ENCODE peak calls at places on chromosomes 16 and 17, in ten cellular contexts. One of them, this sample, is unnamed.

GRCh38 chr16:17544785-17545184 is 74.0 kb upstream of the XYLT1 start:
- DNase-seq in mesendoderm: peak
- DNase-seq in MG63: peak
- DNase-seq in hypothalamus: no peak
- DNase-seq in ELR: peak
- DNase-seq in cardiac fibroblast: no peak
- DNase-seq in glomerular endothelial cell: no peak
- DNase-seq in left colon: peak
- DNase-seq in upper lobe of right lung: no peak
- DNase-seq in omental fat pad: no peak
- DNase-seq in this sample: no peak

GRCh38 chr16:78122774-78123315 is 23.4 kb downstream of the WWOX start:
- DNase-seq in mesendoderm: peak
- DNase-seq in MG63: peak
- DNase-seq in hypothalamus: no peak
- DNase-seq in ELR: peak
- DNase-seq in cardiac fibroblast: peak
- DNase-seq in glomerular endothelial cell: peak
- DNase-seq in left colon: no peak
- DNase-seq in upper lobe of right lung: no peak
- DNase-seq in omental fat pad: no peak
- DNase-seq in this sample: peak

GRCh38 chr17:81470944-81471803 is 41.4 kb downstream of the ACTG1 start:
- DNase-seq in mesendoderm: no peak
- DNase-seq in MG63: peak
- DNase-seq in hypothalamus: no peak
- DNase-seq in ELR: peak
- DNase-seq in cardiac fibroblast: peak
- DNase-seq in glomerular endothelial cell: no peak
- DNase-seq in left colon: no peak
- DNase-seq in upper lobe of right lung: no peak
- DNase-seq in omental fat pad: no peak
- DNase-seq in this sample: no peak

GRCh38 chr17:35875439-35876139 is 4.6 kb downstream of the CCL5 start:
- DNase-seq in mesendoderm: no peak
- DNase-seq in MG63: no peak
- DNase-seq in hypothalamus: no peak
- DNase-seq in ELR: no peak
- DNase-seq in cardiac fibroblast: no peak
- DNase-seq in glomerular endothelial cell: no peak
- DNase-seq in left colon: no peak
- DNase-seq in upper lobe of right lung: no peak
- DNase-seq in omental fat pad: no peak
- DNase-seq in this sample: peak

GRCh38 chr16:58028541-58029070 is 3.1 kb downstream of the MMP15 start:
- DNase-seq in mesendoderm: peak
- DNase-seq in MG63: no peak
- DNase-seq in hypothalamus: no peak
- DNase-seq in ELR: no peak
- DNase-seq in cardiac fibroblast: no peak
- DNase-seq in glomerular endothelial cell: no peak
- DNase-seq in left colon: no peak
- DNase-seq in upper lobe of right lung: peak
- DNase-seq in omental fat pad: no peak
- DNase-seq in this sample: peak

GRCh38 chr17:8152112-8152775 is at the start of gene PER1:
- DNase-seq in mesendoderm: peak
- DNase-seq in MG63: peak
- DNase-seq in hypothalamus: peak
- DNase-seq in ELR: peak
- DNase-seq in cardiac fibroblast: peak
- DNase-seq in glomerular endothelial cell: no peak
- DNase-seq in left colon: peak
- DNase-seq in upper lobe of right lung: peak
- DNase-seq in omental fat pad: peak
- DNase-seq in this sample: peak

GRCh38 chr17:48994548-48995331 is 2.4 kb upstream of the IGF2BP1 start:
- DNase-seq in mesendoderm: no peak
- DNase-seq in MG63: no peak
- DNase-seq in hypothalamus: no peak
- DNase-seq in ELR: no peak
- DNase-seq in cardiac fibroblast: no peak
- DNase-seq in glomerular endothelial cell: no peak
- DNase-seq in left colon: no peak
- DNase-seq in upper lobe of right lung: no peak
- DNase-seq in omental fat pad: no peak
- DNase-seq in this sample: no peak

GRCh38 chr17:82602487-82602886 is 45.8 kb downstream of the WDR45B start:
- DNase-seq in mesendoderm: peak
- DNase-seq in MG63: no peak
- DNase-seq in hypothalamus: no peak
- DNase-seq in ELR: no peak
- DNase-seq in cardiac fibroblast: no peak
- DNase-seq in glomerular endothelial cell: no peak
- DNase-seq in left colon: no peak
- DNase-seq in upper lobe of right lung: no peak
- DNase-seq in omental fat pad: no peak
- DNase-seq in this sample: no peak

GRCh38 chr17:65265276-65265675 is 128.1 kb downstream of the RGS9 start:
- DNase-seq in mesendoderm: no peak
- DNase-seq in MG63: no peak
- DNase-seq in hypothalamus: no peak
- DNase-seq in ELR: no peak
- DNase-seq in cardiac fibroblast: no peak
- DNase-seq in glomerular endothelial cell: no peak
- DNase-seq in left colon: no peak
- DNase-seq in upper lobe of right lung: no peak
- DNase-seq in omental fat pad: no peak
- DNase-seq in this sample: no peak

GRCh38 chr17:48153711-48154642 is 46.4 kb downstream of the SNX11 start:
- DNase-seq in mesendoderm: peak
- DNase-seq in MG63: peak
- DNase-seq in hypothalamus: no peak
- DNase-seq in ELR: peak
- DNase-seq in cardiac fibroblast: peak
- DNase-seq in glomerular endothelial cell: peak
- DNase-seq in left colon: peak
- DNase-seq in upper lobe of right lung: no peak
- DNase-seq in omental fat pad: no peak
- DNase-seq in this sample: peak

GRCh38 chr17:32123782-32124181 is 18.5 kb upstream of the RHOT1 start:
- DNase-seq in mesendoderm: no peak
- DNase-seq in MG63: peak
- DNase-seq in hypothalamus: no peak
- DNase-seq in ELR: peak
- DNase-seq in cardiac fibroblast: peak
- DNase-seq in glomerular endothelial cell: no peak
- DNase-seq in left colon: no peak
- DNase-seq in upper lobe of right lung: no peak
- DNase-seq in omental fat pad: no peak
- DNase-seq in this sample: no peak

GRCh38 chr17:68759343-68760140 is 158.4 kb upstream of the FAM20A start:
- DNase-seq in mesendoderm: peak
- DNase-seq in MG63: peak
- DNase-seq in hypothalamus: peak
- DNase-seq in ELR: peak
- DNase-seq in cardiac fibroblast: peak
- DNase-seq in glomerular endothelial cell: peak
- DNase-seq in left colon: peak
- DNase-seq in upper lobe of right lung: peak
- DNase-seq in omental fat pad: peak
- DNase-seq in this sample: peak

GRCh38 chr17:17366941-17367885 is 64.0 kb downstream of the NT5M start:
- DNase-seq in mesendoderm: no peak
- DNase-seq in MG63: no peak
- DNase-seq in hypothalamus: no peak
- DNase-seq in ELR: no peak
- DNase-seq in cardiac fibroblast: no peak
- DNase-seq in glomerular endothelial cell: no peak
- DNase-seq in left colon: no peak
- DNase-seq in upper lobe of right lung: peak
- DNase-seq in omental fat pad: no peak
- DNase-seq in this sample: no peak

GRCh38 chr17:34306466-34306865 is 12.8 kb upstream of the CCL8 start:
- DNase-seq in mesendoderm: peak
- DNase-seq in MG63: peak
- DNase-seq in hypothalamus: no peak
- DNase-seq in ELR: peak
- DNase-seq in cardiac fibroblast: peak
- DNase-seq in glomerular endothelial cell: no peak
- DNase-seq in left colon: no peak
- DNase-seq in upper lobe of right lung: no peak
- DNase-seq in omental fat pad: no peak
- DNase-seq in this sample: peak

GRCh38 chr16:84196727-84197486 is 6.0 kb downstream of the ADAD2 start:
- DNase-seq in mesendoderm: no peak
- DNase-seq in MG63: no peak
- DNase-seq in hypothalamus: no peak
- DNase-seq in ELR: no peak
- DNase-seq in cardiac fibroblast: no peak
- DNase-seq in glomerular endothelial cell: no peak
- DNase-seq in left colon: no peak
- DNase-seq in upper lobe of right lung: no peak
- DNase-seq in omental fat pad: no peak
- DNase-seq in this sample: no peak

GRCh38 chr17:39700148-39700987 is 504 bp downstream of the ERBB2 start:
- DNase-seq in mesendoderm: peak
- DNase-seq in MG63: peak
- DNase-seq in hypothalamus: no peak
- DNase-seq in ELR: peak
- DNase-seq in cardiac fibroblast: peak
- DNase-seq in glomerular endothelial cell: no peak
- DNase-seq in left colon: peak
- DNase-seq in upper lobe of right lung: no peak
- DNase-seq in omental fat pad: no peak
- DNase-seq in this sample: no peak

GRCh38 chr17:2929881-2930533 is 133.4 kb downstream of the OR1D5 start:
- DNase-seq in mesendoderm: peak
- DNase-seq in MG63: peak
- DNase-seq in hypothalamus: no peak
- DNase-seq in ELR: peak
- DNase-seq in cardiac fibroblast: peak
- DNase-seq in glomerular endothelial cell: no peak
- DNase-seq in left colon: peak
- DNase-seq in upper lobe of right lung: no peak
- DNase-seq in omental fat pad: peak
- DNase-seq in this sample: peak

This sample was measured in small intestine.